ENCODE peak calls at places on chromosomes 5 and 9, in eight cellular contexts. V is LoVo; Z is BJ; S is T-helper 2 cell treated with Interferon-gamma antibody and Interleukin-4, amounts not matched to agents 5 μg/mL and 100 μg/mL, for 36 hours; B is sciatic nerve; Y is neuronal stem cell; U is naive B cell; F is ELR. K is an unnamed sample.

GRCh38 chr5:175810457-175810856 is 60.9 kb upstream of the CPLX2 start:
- DNase-seq in V (no peak), Z (no peak), S (no peak), B (no peak), Y (no peak), U (no peak), F (no peak), K (no peak)

GRCh38 chr9:132274861-132275260 is 79.9 kb downstream of the SETX start:
- DNase-seq in V (no peak), Z (no peak), S (no peak), B (no peak), Y (no peak), U (no peak), F (no peak), K (no peak)

GRCh38 chr9:109418827-109419226 is 79.3 kb downstream of the PTPN3 start:
- DNase-seq in V (no peak), Z (no peak), S (peak), B (no peak), Y (peak), U (no peak), F (no peak), K (no peak)

GRCh38 chr5:80566711-80567259 is 3.3 kb downstream of the ANKRD34B start:
- DNase-seq in V (no peak), Z (no peak), S (no peak), B (no peak), Y (no peak), U (no peak), F (no peak), K (no peak)

GRCh38 chr9:126395439-126396212 is 69.0 kb downstream of the MVB12B start:
- DNase-seq in V (peak), Z (no peak), S (no peak), B (no peak), Y (no peak), U (no peak), F (peak), K (no peak)

GRCh38 chr5:111326551-111326950 is 102.4 kb downstream of the CAMK4 start:
- DNase-seq in V (no peak), Z (no peak), S (no peak), B (no peak), Y (no peak), U (no peak), F (no peak), K (no peak)

GRCh38 chr5:157611571-157612067 is 36.0 kb upstream of the ADAM19 start:
- DNase-seq in V (no peak), Z (no peak), S (no peak), B (no peak), Y (no peak), U (no peak), F (no peak), K (no peak)

GRCh38 chr5:133977161-133977787 is 8.8 kb upstream of the C5orf15 start:
- DNase-seq in V (no peak), Z (no peak), S (no peak), B (no peak), Y (no peak), U (no peak), F (no peak), K (peak)

GRCh38 chr5:36658016-36658415 is 51.6 kb downstream of the SLC1A3 start:
- DNase-seq in V (no peak), Z (no peak), S (no peak), B (no peak), Y (no peak), U (no peak), F (peak), K (no peak)

GRCh38 chr9:106590759-106591505 is 272.0 kb upstream of the ZNF462 start:
- DNase-seq in V (no peak), Z (no peak), S (no peak), B (no peak), Y (no peak), U (no peak), F (no peak), K (no peak)